ENCODE peak calls at places on chromosomes 5 and 9, in seven cellular contexts. Q, R, I, W, C, J and L are unnamed samples.

GRCh38 chr5:83913593-83913992 is 192.9 kb upstream of the HAPLN1 start:
- DNase-seq in Q (no peak), R (no peak), I (no peak), W (no peak), C (no peak), J (no peak), L (no peak)

GRCh38 chr9:114005371-114006154 is 72.5 kb downstream of the AMBP start:
- DNase-seq in Q (no peak), R (no peak), I (no peak), W (no peak), C (no peak), J (no peak), L (no peak)

GRCh38 chr5:41195228-41195627 is 18.1 kb downstream of the C6 start:
- DNase-seq in Q (no peak), R (no peak), I (no peak), W (no peak), C (no peak), J (no peak), L (no peak)

GRCh38 chr5:52786937-52787599 is 648 bp upstream of the ITGA1 start:
- DNase-seq in Q (no peak), R (peak; percentile 23), I (peak; percentile 48), W (no peak), C (no peak), J (no peak), L (peak; percentile 46)

GRCh38 chr5:171623551-171624097 is 162.0 kb upstream of the SMIM23 start:
- DNase-seq in Q (no peak), R (peak; percentile 97), I (peak; percentile 53), W (no peak), C (no peak), J (no peak), L (peak; percentile 84)

GRCh38 chr9:34370970-34371880 is 5.5 kb downstream of the MYORG start:
- DNase-seq in Q (no peak), R (no peak), I (no peak), W (no peak), C (no peak), J (no peak), L (peak; percentile 62)

GRCh38 chr5:142792012-142792864 is 22.1 kb downstream of the ARHGAP26 start:
- DNase-seq in Q (no peak), R (no peak), I (no peak), W (no peak), C (no peak), J (no peak), L (no peak)

GRCh38 chr9:36471359-36471758 is 71.3 kb upstream of the RNF38 start:
- DNase-seq in Q (no peak), R (no peak), I (no peak), W (no peak), C (no peak), J (no peak), L (no peak)

GRCh38 chr5:14463629-14464028 is 118.0 kb upstream of the OTULINL start:
- DNase-seq in Q (no peak), R (no peak), I (peak; percentile 58), W (no peak), C (no peak), J (no peak), L (peak; percentile 81)